ENCODE peak calls at places on chromosome 6, in five cellular contexts. One of them, this sample, is unnamed.

GRCh38 chr6:161644521-161644920 is 370.7 kb upstream of the AGPAT4 start:
- DNase-seq in lower lobe of right lung: no peak
- DNase-seq in CD4-positive, alpha-beta memory T cell: no peak
- DNase-seq in trophoblast cell: no peak
- DNase-seq in fibroblast of mammary gland: peak; percentile 45
- DNase-seq in this sample: peak; percentile 75

GRCh38 chr6:93731306-93731705 is 311.9 kb upstream of the EPHA7 start:
- DNase-seq in trophoblast cell: no peak
- DNase-seq in fibroblast of mammary gland: no peak
- DNase-seq in lower lobe of right lung: no peak
- DNase-seq in CD4-positive, alpha-beta memory T cell: no peak
- DNase-seq in this sample: no peak

GRCh38 chr6:168782211-168782729 is 341.3 kb downstream of the SMOC2 start:
- DNase-seq in CD4-positive, alpha-beta memory T cell: no peak
- DNase-seq in fibroblast of mammary gland: no peak
- DNase-seq in trophoblast cell: no peak
- DNase-seq in lower lobe of right lung: no peak
- DNase-seq in this sample: no peak

GRCh38 chr6:43738877-43739641 is 31.0 kb upstream of the VEGFA start:
- DNase-seq in lower lobe of right lung: no peak
- DNase-seq in CD4-positive, alpha-beta memory T cell: no peak
- DNase-seq in trophoblast cell: no peak
- DNase-seq in fibroblast of mammary gland: no peak
- DNase-seq in this sample: no peak

GRCh38 chr6:10426781-10427279 is 12.0 kb upstream of the TFAP2A start:
- DNase-seq in CD4-positive, alpha-beta memory T cell: no peak
- DNase-seq in trophoblast cell: no peak
- DNase-seq in lower lobe of right lung: no peak
- DNase-seq in fibroblast of mammary gland: no peak
- DNase-seq in this sample: no peak

GRCh38 chr6:41824571-41825569 is 37.4 kb downstream of the TOMM6 start:
- DNase-seq in trophoblast cell: no peak
- DNase-seq in CD4-positive, alpha-beta memory T cell: no peak
- DNase-seq in fibroblast of mammary gland: no peak
- DNase-seq in lower lobe of right lung: no peak
- DNase-seq in this sample: no peak

GRCh38 chr6:39905640-39905975 is 28.7 kb downstream of the MOCS1 start:
- DNase-seq in fibroblast of mammary gland: no peak
- DNase-seq in lower lobe of right lung: no peak
- DNase-seq in CD4-positive, alpha-beta memory T cell: no peak
- DNase-seq in trophoblast cell: no peak
- DNase-seq in this sample: no peak

GRCh38 chr6:136326038-136326561 is 36.5 kb upstream of the BCLAF1 start:
- DNase-seq in CD4-positive, alpha-beta memory T cell: no peak
- DNase-seq in fibroblast of mammary gland: peak; percentile 40
- DNase-seq in lower lobe of right lung: no peak
- DNase-seq in trophoblast cell: peak; percentile 23
- DNase-seq in this sample: no peak

GRCh38 chr6:136969433-136969832 is 47.3 kb downstream of the SLC35D3 start:
- DNase-seq in trophoblast cell: peak; percentile 74
- DNase-seq in lower lobe of right lung: no peak
- DNase-seq in CD4-positive, alpha-beta memory T cell: no peak
- DNase-seq in fibroblast of mammary gland: no peak
- DNase-seq in this sample: no peak

GRCh38 chr6:149888659-149889058 is 9.3 kb downstream of the RAET1E start:
- DNase-seq in trophoblast cell: no peak
- DNase-seq in lower lobe of right lung: no peak
- DNase-seq in fibroblast of mammary gland: peak; percentile 67
- DNase-seq in CD4-positive, alpha-beta memory T cell: no peak
- DNase-seq in this sample: no peak

GRCh38 chr6:85458184-85458583 is 8.3 kb downstream of the NT5E start:
- DNase-seq in lower lobe of right lung: no peak
- DNase-seq in trophoblast cell: no peak
- DNase-seq in fibroblast of mammary gland: no peak
- DNase-seq in CD4-positive, alpha-beta memory T cell: no peak
- DNase-seq in this sample: no peak

GRCh38 chr6:85537055-85537494 is 56.6 kb downstream of the SNX14 start:
- DNase-seq in CD4-positive, alpha-beta memory T cell: no peak
- DNase-seq in fibroblast of mammary gland: peak; percentile 19
- DNase-seq in trophoblast cell: no peak
- DNase-seq in lower lobe of right lung: no peak
- DNase-seq in this sample: no peak

GRCh38 chr6:77037439-77037838 is 425.9 kb downstream of the HTR1B start:
- DNase-seq in CD4-positive, alpha-beta memory T cell: no peak
- DNase-seq in lower lobe of right lung: no peak
- DNase-seq in trophoblast cell: no peak
- DNase-seq in fibroblast of mammary gland: no peak
- DNase-seq in this sample: no peak

GRCh38 chr6:125014157-125014957 is 52.1 kb downstream of the RNF217 start:
- DNase-seq in trophoblast cell: no peak
- DNase-seq in CD4-positive, alpha-beta memory T cell: no peak
- DNase-seq in fibroblast of mammary gland: peak; percentile 61
- DNase-seq in lower lobe of right lung: no peak
- DNase-seq in this sample: no peak

GRCh38 chr6:169651498-169651897 is 50.3 kb downstream of the WDR27 start:
- DNase-seq in lower lobe of right lung: no peak
- DNase-seq in CD4-positive, alpha-beta memory T cell: no peak
- DNase-seq in trophoblast cell: no peak
- DNase-seq in fibroblast of mammary gland: no peak
- DNase-seq in this sample: no peak

GRCh38 chr6:99282479-99283062 is 66.9 kb downstream of the FAXC start:
- DNase-seq in fibroblast of mammary gland: peak; percentile 34
- DNase-seq in trophoblast cell: no peak
- DNase-seq in lower lobe of right lung: no peak
- DNase-seq in CD4-positive, alpha-beta memory T cell: no peak
- DNase-seq in this sample: no peak

GRCh38 chr6:142756215-142756630 is 188.8 kb downstream of the HIVEP2 start:
- DNase-seq in CD4-positive, alpha-beta memory T cell: no peak
- DNase-seq in trophoblast cell: peak; percentile 92
- DNase-seq in fibroblast of mammary gland: peak; percentile 41
- DNase-seq in lower lobe of right lung: no peak
- DNase-seq in this sample: peak; percentile 66

GRCh38 chr6:96394727-96395126 is 126.9 kb upstream of the UFL1 start:
- DNase-seq in trophoblast cell: no peak
- DNase-seq in CD4-positive, alpha-beta memory T cell: no peak
- DNase-seq in fibroblast of mammary gland: no peak
- DNase-seq in lower lobe of right lung: no peak
- DNase-seq in this sample: no peak

GRCh38 chr6:13294499-13295069 is 33.8 kb downstream of the TBC1D7 start:
- DNase-seq in lower lobe of right lung: no peak
- DNase-seq in trophoblast cell: no peak
- DNase-seq in CD4-positive, alpha-beta memory T cell: no peak
- DNase-seq in fibroblast of mammary gland: no peak
- DNase-seq in this sample: no peak

GRCh38 chr6:134882426-134883038 is 67.4 kb downstream of the ALDH8A1 start:
- DNase-seq in lower lobe of right lung: peak; percentile 56
- DNase-seq in trophoblast cell: peak; percentile 69
- DNase-seq in CD4-positive, alpha-beta memory T cell: peak; percentile 22
- DNase-seq in fibroblast of mammary gland: peak; percentile 90
- DNase-seq in this sample: peak; percentile 44

GRCh38 chr6:55963301-55963700 is 87.9 kb upstream of the BMP5 start:
- DNase-seq in fibroblast of mammary gland: peak; percentile 47
- DNase-seq in lower lobe of right lung: no peak
- DNase-seq in CD4-positive, alpha-beta memory T cell: no peak
- DNase-seq in trophoblast cell: no peak
- DNase-seq in this sample: peak; percentile 25

GRCh38 chr6:4059115-4059777 is 19.7 kb downstream of the FAM217A start:
- DNase-seq in lower lobe of right lung: no peak
- DNase-seq in fibroblast of mammary gland: peak; percentile 90
- DNase-seq in trophoblast cell: no peak
- DNase-seq in CD4-positive, alpha-beta memory T cell: peak; percentile 12
- DNase-seq in this sample: peak; percentile 76

GRCh38 chr6:108432792-108433191 is 127.9 kb upstream of the FOXO3 start:
- DNase-seq in trophoblast cell: no peak
- DNase-seq in lower lobe of right lung: no peak
- DNase-seq in CD4-positive, alpha-beta memory T cell: no peak
- DNase-seq in fibroblast of mammary gland: no peak
- DNase-seq in this sample: no peak

GRCh38 chr6:13445005-13445743 is 42.2 kb downstream of the GFOD1 start:
- DNase-seq in fibroblast of mammary gland: peak; percentile 47
- DNase-seq in trophoblast cell: no peak
- DNase-seq in lower lobe of right lung: peak; percentile 57
- DNase-seq in CD4-positive, alpha-beta memory T cell: no peak
- DNase-seq in this sample: peak; percentile 42

GRCh38 chr6:158039178-158039557 is 57.5 kb downstream of the SYNJ2 start:
- DNase-seq in CD4-positive, alpha-beta memory T cell: no peak
- DNase-seq in lower lobe of right lung: peak; percentile 26
- DNase-seq in trophoblast cell: peak; percentile 56
- DNase-seq in fibroblast of mammary gland: no peak
- DNase-seq in this sample: peak; percentile 58

GRCh38 chr6:82033631-82034211 is 213.8 kb downstream of the IBTK start:
- DNase-seq in fibroblast of mammary gland: peak; percentile 69
- DNase-seq in lower lobe of right lung: no peak
- DNase-seq in trophoblast cell: no peak
- DNase-seq in CD4-positive, alpha-beta memory T cell: no peak
- DNase-seq in this sample: no peak

GRCh38 chr6:99573980-99574617 is 5.6 kb upstream of the CCNC start:
- DNase-seq in fibroblast of mammary gland: no peak
- DNase-seq in trophoblast cell: no peak
- DNase-seq in lower lobe of right lung: no peak
- DNase-seq in CD4-positive, alpha-beta memory T cell: no peak
- DNase-seq in this sample: no peak

GRCh38 chr6:79453558-79454042 is 83.6 kb downstream of the LCA5 start:
- DNase-seq in fibroblast of mammary gland: peak; percentile 74
- DNase-seq in trophoblast cell: no peak
- DNase-seq in lower lobe of right lung: no peak
- DNase-seq in CD4-positive, alpha-beta memory T cell: no peak
- DNase-seq in this sample: peak; percentile 63

GRCh38 chr6:170174771-170175643 is 115.9 kb downstream of the DLL1 start:
- DNase-seq in trophoblast cell: no peak
- DNase-seq in CD4-positive, alpha-beta memory T cell: no peak
- DNase-seq in fibroblast of mammary gland: no peak
- DNase-seq in lower lobe of right lung: peak; percentile 44
- DNase-seq in this sample: no peak

GRCh38 chr6:10441655-10442009 is 26.8 kb upstream of the TFAP2A start:
- DNase-seq in CD4-positive, alpha-beta memory T cell: no peak
- DNase-seq in lower lobe of right lung: no peak
- DNase-seq in trophoblast cell: no peak
- DNase-seq in fibroblast of mammary gland: no peak
- DNase-seq in this sample: peak; percentile 49

GRCh38 chr6:39452306-39452705 is 129.8 kb upstream of the KCNK16 start:
- DNase-seq in lower lobe of right lung: no peak
- DNase-seq in trophoblast cell: no peak
- DNase-seq in fibroblast of mammary gland: peak; percentile 64
- DNase-seq in CD4-positive, alpha-beta memory T cell: no peak
- DNase-seq in this sample: peak; percentile 60

GRCh38 chr6:167707686-167708500 is 118.8 kb upstream of the AFDN start:
- DNase-seq in trophoblast cell: no peak
- DNase-seq in CD4-positive, alpha-beta memory T cell: no peak
- DNase-seq in fibroblast of mammary gland: no peak
- DNase-seq in lower lobe of right lung: no peak
- DNase-seq in this sample: no peak

DNA sequence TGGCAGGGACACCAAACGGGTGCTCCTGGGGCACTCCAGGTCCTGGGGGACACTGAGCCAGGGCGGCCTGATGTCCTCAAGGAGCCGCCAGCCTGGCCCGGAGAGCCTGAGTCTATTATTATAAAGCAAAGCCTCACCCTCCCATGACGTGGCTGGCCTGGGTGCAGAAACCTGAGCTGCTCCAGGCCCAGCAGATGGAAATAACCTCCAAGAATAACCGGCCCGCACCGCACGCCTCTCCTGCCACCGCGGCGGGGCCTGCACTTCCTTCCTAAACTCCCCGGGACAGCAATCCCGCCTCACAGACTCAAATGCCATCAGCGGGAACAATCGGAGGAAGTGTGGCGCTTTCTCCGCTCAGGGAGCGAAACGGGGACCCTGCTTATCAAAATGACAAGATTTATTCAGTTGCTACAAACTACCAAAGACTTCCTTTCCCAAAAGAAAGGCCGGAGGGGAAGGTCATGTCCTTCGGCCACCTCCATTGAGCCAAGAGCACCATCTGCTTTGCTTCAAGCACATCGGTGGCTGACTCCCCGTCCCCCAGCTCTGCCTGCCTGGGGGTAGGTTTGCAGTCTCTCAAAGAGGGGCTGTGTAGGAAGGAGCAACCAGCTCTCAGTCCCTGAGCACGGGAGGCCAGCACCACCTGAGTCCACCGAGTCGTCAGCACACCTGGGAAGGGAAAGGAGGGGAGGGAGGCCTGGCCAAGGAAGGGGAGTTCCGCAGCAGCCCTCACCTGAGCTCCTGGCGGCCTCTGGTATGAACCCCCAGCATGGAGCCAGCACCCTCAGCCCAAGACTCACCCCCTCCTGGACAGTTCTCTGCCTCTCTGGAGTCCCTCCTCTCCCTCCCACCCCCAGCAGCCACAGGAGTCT is 78.6 kb upstream of the QKI start:
- DNase-seq in trophoblast cell: no peak
- DNase-seq in fibroblast of mammary gland: no peak
- DNase-seq in lower lobe of right lung: peak; percentile 64
- DNase-seq in CD4-positive, alpha-beta memory T cell: no peak
- DNase-seq in this sample: no peak
- H3K4me3 ChIP-seq in trophoblast cell: no peak overlapping the region
- H3K4me3 ChIP-seq in fibroblast of mammary gland: no peak overlapping the region
- H3K4me3 ChIP-seq in lower lobe of right lung: no peak overlapping the region
- H3K4me3 ChIP-seq in CD4-positive, alpha-beta memory T cell: no peak overlapping the region
- H3K4me3 ChIP-seq in this sample: no peak overlapping the region

GRCh38 chr6:111673086-111673485 is 67.4 kb upstream of the TRAF3IP2 start:
- DNase-seq in lower lobe of right lung: no peak
- DNase-seq in fibroblast of mammary gland: no peak
- DNase-seq in trophoblast cell: peak; percentile 20
- DNase-seq in CD4-positive, alpha-beta memory T cell: no peak
- DNase-seq in this sample: no peak
- H3K4me3 ChIP-seq in lower lobe of right lung: no peak overlapping the region
- H3K4me3 ChIP-seq in fibroblast of mammary gland: no peak overlapping the region
- H3K4me3 ChIP-seq in trophoblast cell: no peak overlapping the region
- H3K4me3 ChIP-seq in CD4-positive, alpha-beta memory T cell: no peak overlapping the region
- H3K4me3 ChIP-seq in this sample: no peak overlapping the region

DNA sequence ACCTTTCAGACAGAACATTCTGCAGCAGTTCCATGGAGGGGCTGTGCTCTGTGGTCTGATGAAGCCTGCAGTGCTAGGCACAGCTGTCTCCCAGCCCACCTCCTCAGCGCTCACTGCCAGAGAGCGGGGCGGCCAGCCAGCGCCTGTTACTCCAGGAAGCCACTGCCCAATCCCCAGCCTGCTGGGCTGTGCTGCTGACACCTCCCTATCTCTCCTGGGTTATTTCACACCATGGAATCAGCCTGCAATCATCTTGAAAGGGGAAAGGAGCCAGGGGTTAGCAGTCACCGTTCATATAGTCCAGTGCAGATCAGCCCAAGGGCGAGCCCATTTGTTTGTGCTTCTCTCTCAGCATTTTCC is 46.3 kb upstream of the NHSL1 start:
- DNase-seq in trophoblast cell: no peak
- DNase-seq in fibroblast of mammary gland: peak; percentile 39
- DNase-seq in CD4-positive, alpha-beta memory T cell: no peak
- DNase-seq in lower lobe of right lung: peak; percentile 75
- DNase-seq in this sample: peak; percentile 87
- H3K4me3 ChIP-seq in trophoblast cell: peak overlapping the region; percentile 2
- H3K4me3 ChIP-seq in fibroblast of mammary gland: peak overlapping the region; percentile 43
- H3K4me3 ChIP-seq in CD4-positive, alpha-beta memory T cell: no peak overlapping the region
- H3K4me3 ChIP-seq in lower lobe of right lung: peak overlapping the region; percentile 52
- H3K4me3 ChIP-seq in this sample: peak overlapping the region; percentile 38

DNA sequence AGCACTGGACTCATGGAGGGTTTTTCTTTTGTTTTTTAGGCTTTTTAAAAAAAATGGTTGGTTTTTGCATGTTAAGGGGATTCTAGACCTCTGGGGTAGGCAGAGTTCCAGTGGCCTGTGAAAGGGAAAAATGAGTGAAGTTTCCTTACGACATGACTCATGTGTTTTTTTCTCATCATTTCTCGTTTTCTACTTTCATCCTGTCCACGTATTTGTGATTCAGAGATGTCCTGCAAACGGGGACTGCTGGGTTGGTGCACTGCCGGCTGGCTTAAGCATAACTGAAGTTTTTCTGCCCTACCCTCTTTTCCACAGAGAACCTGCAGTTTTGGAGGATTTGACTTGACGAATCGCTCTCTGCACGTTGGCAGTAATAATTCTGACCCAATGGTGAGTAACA is 182.3 kb downstream of the SASH1 start:
- DNase-seq in fibroblast of mammary gland: peak; percentile 96
- DNase-seq in CD4-positive, alpha-beta memory T cell: no peak
- DNase-seq in lower lobe of right lung: no peak
- DNase-seq in trophoblast cell: no peak
- DNase-seq in this sample: peak; percentile 78
- H3K4me3 ChIP-seq in fibroblast of mammary gland: peak overlapping the region; percentile 42
- H3K4me3 ChIP-seq in CD4-positive, alpha-beta memory T cell: no peak overlapping the region
- H3K4me3 ChIP-seq in lower lobe of right lung: no peak overlapping the region
- H3K4me3 ChIP-seq in trophoblast cell: no peak overlapping the region
- H3K4me3 ChIP-seq in this sample: peak overlapping the region; percentile 35